ENCODE peak calls at places on chromosomes 2 and 18, in seven cellular contexts. One of them, this sample, is unnamed.
A peak's percentile ranks its signal among the peaks of the same experiment; 100 is the strongest.

GRCh38 chr18:75201936-75202335 is 7.0 kb downstream of the PTGR3 start:
- DNase-seq in prostate gland: no peak
- DNase-seq in Panc1: no peak
- DNase-seq in K562: no peak
- DNase-seq in HCT116: no peak
- DNase-seq in stomach: peak; percentile 60
- DNase-seq in HL-60: no peak
- DNase-seq in this sample: no peak

GRCh38 chr2:119517433-119517832 is 6.8 kb downstream of the SCTR start:
- DNase-seq in HCT116: peak; percentile 29
- DNase-seq in HL-60: peak; percentile 83
- DNase-seq in K562: peak; percentile 76
- DNase-seq in Panc1: peak; percentile 10
- DNase-seq in prostate gland: peak; percentile 13
- DNase-seq in stomach: peak; percentile 84
- DNase-seq in this sample: no peak

GRCh38 chr2:212083492-212083891 is 455.1 kb downstream of the ERBB4 start:
- DNase-seq in prostate gland: no peak
- DNase-seq in Panc1: no peak
- DNase-seq in stomach: no peak
- DNase-seq in K562: no peak
- DNase-seq in HCT116: no peak
- DNase-seq in HL-60: no peak
- DNase-seq in this sample: no peak

GRCh38 chr18:56306793-56307192 is 331.6 kb downstream of the TXNL1 start:
- DNase-seq in K562: no peak
- DNase-seq in stomach: no peak
- DNase-seq in HL-60: no peak
- DNase-seq in Panc1: no peak
- DNase-seq in prostate gland: no peak
- DNase-seq in HCT116: no peak
- DNase-seq in this sample: no peak

GRCh38 chr2:84865181-84865783 is 15.6 kb downstream of the TRABD2A start:
- DNase-seq in Panc1: no peak
- DNase-seq in K562: no peak
- DNase-seq in HCT116: no peak
- DNase-seq in prostate gland: no peak
- DNase-seq in HL-60: no peak
- DNase-seq in stomach: no peak
- DNase-seq in this sample: no peak

GRCh38 chr2:138474093-138474834 is 27.3 kb upstream of the SPOPL start:
- DNase-seq in HCT116: no peak
- DNase-seq in stomach: no peak
- DNase-seq in prostate gland: no peak
- DNase-seq in HL-60: no peak
- DNase-seq in Panc1: no peak
- DNase-seq in K562: no peak
- DNase-seq in this sample: no peak

GRCh38 chr18:43159091-43159490 is 43.6 kb upstream of the RIT2 start:
- DNase-seq in HL-60: no peak
- DNase-seq in K562: no peak
- DNase-seq in prostate gland: no peak
- DNase-seq in stomach: no peak
- DNase-seq in Panc1: no peak
- DNase-seq in HCT116: no peak
- DNase-seq in this sample: no peak

GRCh38 chr2:69643602-69644505 is at the start of gene AAK1:
- DNase-seq in Panc1: peak; percentile 75
- DNase-seq in HCT116: peak; percentile 74
- DNase-seq in stomach: peak; percentile 91
- DNase-seq in K562: peak; percentile 92
- DNase-seq in HL-60: peak; percentile 89
- DNase-seq in prostate gland: peak; percentile 90
- DNase-seq in this sample: peak; percentile 93

GRCh38 chr2:15798716-15799431 is 141.5 kb upstream of the MYCN start:
- DNase-seq in prostate gland: no peak
- DNase-seq in stomach: no peak
- DNase-seq in Panc1: no peak
- DNase-seq in HL-60: no peak
- DNase-seq in K562: no peak
- DNase-seq in HCT116: no peak
- DNase-seq in this sample: no peak

GRCh38 chr2:138432971-138433370 is 68.6 kb upstream of the SPOPL start:
- DNase-seq in stomach: no peak
- DNase-seq in Panc1: no peak
- DNase-seq in HL-60: no peak
- DNase-seq in HCT116: no peak
- DNase-seq in K562: no peak
- DNase-seq in prostate gland: no peak
- DNase-seq in this sample: no peak

GRCh38 chr2:95700554-95700953 is 108.8 kb downstream of the TRIM43 start:
- DNase-seq in HL-60: peak; percentile 77
- DNase-seq in prostate gland: no peak
- DNase-seq in stomach: no peak
- DNase-seq in K562: no peak
- DNase-seq in Panc1: no peak
- DNase-seq in HCT116: no peak
- DNase-seq in this sample: no peak

GRCh38 chr2:224268441-224268840 is 133.5 kb downstream of the FAM124B start:
- DNase-seq in stomach: no peak
- DNase-seq in prostate gland: peak; percentile 33
- DNase-seq in K562: no peak
- DNase-seq in HL-60: no peak
- DNase-seq in HCT116: no peak
- DNase-seq in Panc1: no peak
- DNase-seq in this sample: no peak

GRCh38 chr18:41905786-41906527 is 49.1 kb upstream of the PIK3C3 start:
- DNase-seq in HCT116: no peak
- DNase-seq in prostate gland: no peak
- DNase-seq in stomach: no peak
- DNase-seq in K562: no peak
- DNase-seq in HL-60: no peak
- DNase-seq in Panc1: no peak
- DNase-seq in this sample: no peak

GRCh38 chr2:37771600-37772088 is 100.2 kb upstream of the CDC42EP3 start:
- DNase-seq in HL-60: no peak
- DNase-seq in prostate gland: no peak
- DNase-seq in Panc1: no peak
- DNase-seq in HCT116: no peak
- DNase-seq in stomach: no peak
- DNase-seq in K562: no peak
- DNase-seq in this sample: peak; percentile 81

GRCh38 chr2:162318280-162319222 is at the start of gene IFIH1:
- DNase-seq in HCT116: peak; percentile 66
- DNase-seq in HL-60: peak; percentile 87
- DNase-seq in Panc1: peak; percentile 71
- DNase-seq in prostate gland: peak; percentile 88
- DNase-seq in stomach: peak; percentile 88
- DNase-seq in K562: peak; percentile 18
- DNase-seq in this sample: peak; percentile 94
- TF ChIP-seq POLR2AphosphoS5 in HCT116: peak; percentile 40
- TF ChIP-seq POLR2AphosphoS5 in HL-60: peak; percentile 80
- TF ChIP-seq POLR2AphosphoS5 in Panc1: peak; percentile 18
- TF ChIP-seq POLR2AphosphoS5 in prostate gland: peak; percentile 77
- TF ChIP-seq POLR2AphosphoS5 in stomach: peak; percentile 68
- TF ChIP-seq POLR2AphosphoS5 in K562: no peak
- TF ChIP-seq POLR2AphosphoS5 in this sample: peak; percentile 64

GRCh38 chr2:98632351-98632750 is 24.0 kb downstream of the UNC50 start:
- DNase-seq in Panc1: no peak
- DNase-seq in HCT116: no peak
- DNase-seq in stomach: no peak
- DNase-seq in K562: no peak
- DNase-seq in prostate gland: no peak
- DNase-seq in HL-60: no peak
- DNase-seq in this sample: no peak

GRCh38 chr2:98634406-98635092 is 26.2 kb downstream of the UNC50 start:
- DNase-seq in prostate gland: no peak
- DNase-seq in HCT116: peak; percentile 7
- DNase-seq in Panc1: no peak
- DNase-seq in stomach: no peak
- DNase-seq in HL-60: no peak
- DNase-seq in K562: peak; percentile 18
- DNase-seq in this sample: no peak

DNA sequence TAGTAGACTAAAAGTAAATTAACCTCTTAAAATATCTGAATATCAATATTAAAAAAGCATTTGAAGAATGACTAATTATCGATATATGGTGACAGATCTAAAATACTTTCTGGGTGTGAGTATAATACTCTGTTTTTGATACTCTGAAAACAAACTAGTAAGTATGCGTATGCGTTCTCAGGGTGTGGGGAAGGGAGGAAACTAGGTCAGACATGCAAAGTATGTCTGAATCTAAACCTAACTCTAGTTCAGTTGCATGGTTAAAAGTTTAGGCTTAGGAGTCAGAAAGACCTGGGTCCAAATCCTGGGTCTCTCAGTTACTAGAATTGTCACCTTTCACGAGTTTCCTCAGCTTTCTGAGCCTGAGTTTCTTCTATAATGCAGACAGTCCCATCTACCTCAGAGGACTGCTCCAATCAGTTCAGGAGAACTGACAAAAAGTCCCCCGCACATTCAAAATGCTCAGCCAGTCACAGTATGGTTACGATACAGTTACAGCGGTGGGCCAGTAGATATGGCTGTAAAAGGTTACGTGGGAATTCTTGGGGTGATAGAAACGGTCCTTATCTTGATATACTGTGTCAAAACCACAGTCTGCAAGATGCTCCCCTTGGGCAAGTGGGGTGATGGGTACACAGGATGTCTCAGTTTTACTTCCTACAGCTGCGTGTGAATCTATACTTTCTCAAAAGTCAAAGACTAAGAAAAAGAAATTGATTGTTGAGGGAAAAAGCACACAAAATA is 29.2 kb downstream of the UNC50 start:
- DNase-seq in prostate gland: no peak
- DNase-seq in Panc1: no peak
- DNase-seq in HL-60: no peak
- DNase-seq in K562: no peak
- DNase-seq in stomach: no peak
- DNase-seq in HCT116: no peak
- DNase-seq in this sample: no peak
- H3K27ac ChIP-seq in prostate gland: no peak overlapping the region
- H3K27ac ChIP-seq in Panc1: no peak overlapping the region
- H3K27ac ChIP-seq in HL-60: no peak overlapping the region
- H3K27ac ChIP-seq in K562: no peak overlapping the region
- H3K27ac ChIP-seq in stomach: no peak overlapping the region
- H3K27ac ChIP-seq in HCT116: no peak overlapping the region
- H3K27ac ChIP-seq in this sample: no peak overlapping the region

DNA sequence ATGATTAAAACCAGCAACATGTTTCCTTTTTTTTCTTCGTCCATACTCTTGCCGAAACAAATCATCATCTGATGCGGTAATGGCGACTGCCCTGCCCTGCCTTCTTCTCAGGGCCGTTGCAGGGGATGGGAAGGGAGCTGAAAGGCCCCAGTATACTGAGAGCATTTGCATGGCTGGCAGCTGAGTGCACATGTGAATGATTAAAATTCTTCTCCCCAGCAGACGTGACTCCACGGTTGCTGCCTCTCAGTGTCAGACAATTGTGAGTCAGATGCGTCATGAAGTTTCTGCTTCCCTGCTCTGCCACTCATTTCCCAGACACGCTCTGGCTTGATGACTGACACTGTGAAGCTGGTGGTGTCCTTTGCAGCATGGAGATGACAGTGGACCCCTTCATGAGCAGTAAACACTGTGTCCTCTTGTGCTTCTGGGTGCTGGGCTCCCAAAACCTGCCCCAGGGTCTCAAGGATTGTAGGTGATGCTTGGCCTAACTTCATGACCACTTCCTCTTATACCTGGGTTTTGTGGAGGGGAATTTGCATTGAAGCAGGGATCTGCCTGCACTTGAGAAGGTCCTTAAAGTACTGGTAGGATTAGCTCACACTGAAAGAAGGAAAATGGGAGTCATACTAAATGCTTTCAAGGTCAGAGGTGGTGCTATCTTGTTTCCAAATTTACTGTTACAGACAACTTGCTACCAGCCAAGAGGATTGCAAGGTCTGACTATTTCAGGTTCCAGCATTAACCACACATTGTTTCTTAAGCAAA is 222.5 kb upstream of the COPS8 start:
- DNase-seq in K562: no peak
- DNase-seq in stomach: peak; percentile 14
- DNase-seq in HL-60: no peak
- DNase-seq in HCT116: no peak
- DNase-seq in Panc1: no peak
- DNase-seq in prostate gland: no peak
- DNase-seq in this sample: peak; percentile 19
- TF ChIP-seq POLR2AphosphoS5 in K562: no peak
- TF ChIP-seq POLR2AphosphoS5 in stomach: no peak
- TF ChIP-seq POLR2AphosphoS5 in HL-60: no peak
- TF ChIP-seq POLR2AphosphoS5 in HCT116: no peak
- TF ChIP-seq POLR2AphosphoS5 in Panc1: no peak
- TF ChIP-seq POLR2AphosphoS5 in prostate gland: no peak
- TF ChIP-seq POLR2AphosphoS5 in this sample: no peak

GRCh38 chr2:128292599-128293425 is 25.9 kb downstream of the HS6ST1 start:
- DNase-seq in HL-60: no peak
- DNase-seq in HCT116: no peak
- DNase-seq in stomach: no peak
- DNase-seq in Panc1: no peak
- DNase-seq in K562: no peak
- DNase-seq in prostate gland: no peak
- DNase-seq in this sample: no peak

GRCh38 chr2:128293426-128293755 is 25.3 kb downstream of the HS6ST1 start:
- DNase-seq in HCT116: no peak
- DNase-seq in K562: no peak
- DNase-seq in prostate gland: no peak
- DNase-seq in stomach: no peak
- DNase-seq in HL-60: no peak
- DNase-seq in Panc1: no peak
- DNase-seq in this sample: no peak

GRCh38 chr2:128291161-128291843 is 27.4 kb downstream of the HS6ST1 start:
- DNase-seq in prostate gland: no peak
- DNase-seq in stomach: no peak
- DNase-seq in HL-60: no peak
- DNase-seq in HCT116: no peak
- DNase-seq in Panc1: no peak
- DNase-seq in K562: no peak
- DNase-seq in this sample: no peak

GRCh38 chr2:128290356-128290755 is 28.3 kb downstream of the HS6ST1 start:
- DNase-seq in Panc1: no peak
- DNase-seq in HL-60: no peak
- DNase-seq in prostate gland: no peak
- DNase-seq in stomach: no peak
- DNase-seq in K562: no peak
- DNase-seq in HCT116: no peak
- DNase-seq in this sample: no peak

DNA sequence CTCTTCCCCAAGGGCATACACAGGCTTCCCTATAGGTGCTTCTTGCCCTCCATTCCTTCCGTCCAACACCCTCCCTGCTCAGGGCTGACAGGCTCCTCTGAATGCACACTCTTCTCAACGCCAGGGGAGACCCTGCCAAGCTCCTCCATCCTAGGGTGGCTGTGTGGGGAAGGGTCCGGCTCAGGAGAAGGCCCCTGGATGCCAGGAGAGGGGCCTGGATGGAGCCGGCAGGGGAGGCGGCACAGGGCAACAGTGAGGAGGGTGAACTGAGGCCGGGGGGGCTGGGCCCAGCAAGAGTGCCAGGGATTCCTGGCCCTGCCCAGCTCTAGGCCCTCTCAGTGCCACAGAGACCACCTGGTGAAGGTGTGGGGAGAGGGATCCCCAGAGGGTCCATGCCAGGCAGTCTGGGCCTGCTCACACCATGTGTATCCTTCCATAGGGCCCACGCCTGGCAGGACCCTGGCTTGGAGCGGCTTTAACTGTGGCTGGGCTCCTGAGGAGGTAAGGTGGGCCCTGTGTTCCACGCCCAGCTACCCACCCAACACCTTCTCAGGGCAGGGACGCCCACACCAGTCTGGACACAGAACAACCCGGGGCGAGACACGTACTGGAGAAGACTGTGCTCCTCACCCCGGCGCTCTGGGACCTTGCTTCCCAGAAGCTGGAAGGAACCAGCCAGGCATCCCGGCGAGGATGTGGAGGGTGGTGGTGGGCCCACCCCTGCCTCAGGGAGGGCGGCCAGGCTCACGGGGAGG is 26.6 kb downstream of the HS6ST1 start:
- DNase-seq in HCT116: no peak
- DNase-seq in K562: no peak
- DNase-seq in prostate gland: no peak
- DNase-seq in HL-60: no peak
- DNase-seq in Panc1: no peak
- DNase-seq in stomach: no peak
- DNase-seq in this sample: no peak
- H3K27ac ChIP-seq in HCT116: no peak overlapping the region
- H3K27ac ChIP-seq in K562: no peak overlapping the region
- H3K27ac ChIP-seq in prostate gland: no peak overlapping the region
- H3K27ac ChIP-seq in HL-60: no peak overlapping the region
- H3K27ac ChIP-seq in Panc1: no peak overlapping the region
- H3K27ac ChIP-seq in stomach: no peak overlapping the region
- H3K27ac ChIP-seq in this sample: no peak overlapping the region